ENCODE peak calls at places on chromosomes 16 and 17, in ten cellular contexts. I is foreskin keratinocyte; G is left lung; O is HepG2; D is CD8-positive, alpha-beta T cell; S is pancreas; J is GM12878; H is aorta; A is upper lobe of left lung; M is A549. V is an unnamed sample.

GRCh38 chr17:49634487-49634865 is 43.4 kb downstream of the SPOP start:
- ATAC-seq in O (no peak), D (no peak), I (no peak), S (no peak), A (no peak), G (no peak), H (peak; percentile 62), M (no peak), J (no peak), V (no peak)

GRCh38 chr17:8038954-8039610 is at the start of gene ALOX15B:
- ATAC-seq in G (peak; percentile 82), I (peak; percentile 5), S (peak; percentile 41), J (peak; percentile 27), M (no peak), D (no peak), O (no peak), H (no peak), A (peak; percentile 33), V (no peak)

GRCh38 chr17:80396680-80397387 is 18.1 kb upstream of the ENDOV start:
- ATAC-seq in A (no peak), M (peak; percentile 36), H (no peak), O (peak; percentile 43), I (no peak), D (no peak), G (no peak), S (no peak), J (no peak), V (no peak)

GRCh38 chr16:50036426-50036825 is 11.4 kb downstream of the CNEP1R1 start:
- ATAC-seq in J (no peak), I (no peak), D (no peak), H (no peak), S (no peak), M (no peak), O (no peak), A (no peak), G (no peak), V (no peak)

GRCh38 chr17:64084086-64084939 is 45.6 kb downstream of the ERN1 start:
- ATAC-seq in H (peak; percentile 25), D (no peak), A (peak; percentile 55), O (peak; percentile 17), G (peak; percentile 39), I (no peak), S (peak; percentile 70), M (no peak), J (no peak), V (no peak)

GRCh38 chr17:21034350-21035235 is 8.2 kb downstream of the USP22 start:
- ATAC-seq in A (peak; percentile 52), H (peak; percentile 30), S (peak; percentile 25), J (peak; percentile 66), O (no peak), M (no peak), G (peak; percentile 10), I (no peak), D (peak; percentile 72), V (no peak)

GRCh38 chr16:66135376-66135775 is 231.1 kb upstream of the CDH5 start:
- ATAC-seq in S (no peak), G (no peak), D (no peak), H (peak; percentile 78), I (no peak), O (no peak), J (no peak), M (no peak), A (peak; percentile 49), V (peak; percentile 62)

GRCh38 chr17:47225436-47225858 is 16.3 kb downstream of the MYL4 start:
- ATAC-seq in O (no peak), J (no peak), M (no peak), A (peak; percentile 72), I (no peak), H (peak; percentile 82), G (peak; percentile 61), D (no peak), S (peak; percentile 72), V (peak; percentile 79)

GRCh38 chr17:73799781-73800627 is 155.8 kb upstream of the SDK2 start:
- ATAC-seq in I (no peak), A (no peak), D (no peak), O (no peak), J (no peak), M (no peak), G (no peak), S (no peak), H (no peak), V (no peak)

GRCh38 chr16:86227801-86228200 is 282.5 kb upstream of the FOXF1 start:
- ATAC-seq in D (no peak), M (no peak), A (no peak), H (no peak), S (no peak), I (no peak), J (no peak), O (no peak), G (no peak), V (no peak)

GRCh38 chr16:24635900-24636610 is 93.4 kb upstream of the TNRC6A start:
- ATAC-seq in M (peak; percentile 99), G (peak; percentile 37), A (peak; percentile 83), S (peak; percentile 71), D (no peak), I (peak; percentile 60), O (no peak), J (no peak), H (no peak), V (peak; percentile 78)

GRCh38 chr16:27326738-27327585 is 13.2 kb downstream of the IL4R start:
- ATAC-seq in J (peak; percentile 77), O (peak; percentile 78), H (peak; percentile 80), M (peak; percentile 90), G (peak; percentile 78), D (peak; percentile 69), I (peak; percentile 88), S (peak; percentile 69), A (peak; percentile 90), V (peak; percentile 88)

GRCh38 chr16:27323781-27324561 is 10.2 kb downstream of the IL4R start:
- ATAC-seq in S (no peak), I (no peak), J (no peak), M (no peak), G (no peak), D (no peak), H (no peak), O (no peak), A (no peak), V (no peak)

GRCh38 chr16:27324851-27325301 is 11.1 kb downstream of the IL4R start:
- ATAC-seq in H (no peak), A (no peak), I (no peak), S (no peak), G (peak; percentile 6), J (no peak), O (no peak), M (no peak), D (no peak), V (peak; percentile 26)

GRCh38 chr16:27326251-27326650 is 12.5 kb downstream of the IL4R start:
- ATAC-seq in D (no peak), O (no peak), S (no peak), M (no peak), G (no peak), H (no peak), A (no peak), I (no peak), J (no peak), V (no peak)

GRCh38 chr16:27325736-27326135 is 12.0 kb downstream of the IL4R start:
- ATAC-seq in M (no peak), J (no peak), A (no peak), I (no peak), G (no peak), O (no peak), D (no peak), H (no peak), S (no peak), V (no peak)
- H3K27ac ChIP-seq in M (peak overlapping the region; percentile 92), J (no peak overlapping the region), A (peak overlapping the region; percentile 93), I (peak overlapping the region; percentile 99), G (peak overlapping the region; percentile 100), O (no peak overlapping the region), D (no peak overlapping the region), H (peak overlapping the region; percentile 45), S (peak overlapping the region; percentile 10), V (peak overlapping the region; percentile 94)

GRCh38 chr17:72514888-72515287 is 394.1 kb downstream of the SOX9 start:
- ATAC-seq in I (peak; percentile 49), D (no peak), A (peak; percentile 34), G (peak; percentile 50), M (no peak), J (no peak), O (no peak), H (no peak), S (peak; percentile 2), V (no peak)

GRCh38 chr17:72515291-72516065 is 394.7 kb downstream of the SOX9 start:
- ATAC-seq in H (no peak), D (no peak), A (no peak), M (no peak), J (peak; percentile 64), I (peak; percentile 4), G (peak; percentile 18), O (no peak), S (peak; percentile 54), V (no peak)

GRCh38 chr17:72517413-72518237 is 396.8 kb downstream of the SOX9 start:
- ATAC-seq in D (no peak), A (no peak), M (peak; percentile 26), I (no peak), H (no peak), O (no peak), J (peak; percentile 5), G (no peak), S (peak; percentile 1), V (no peak)

GRCh38 chr17:72518333-72518732 is 397.5 kb downstream of the SOX9 start:
- ATAC-seq in H (no peak), G (no peak), O (peak; percentile 4), S (peak; percentile 1), M (peak; percentile 1), A (no peak), J (no peak), D (no peak), I (no peak), V (no peak)

GRCh38 chr17:72516772-72517399 is 396.1 kb downstream of the SOX9 start:
- ATAC-seq in J (peak; percentile 53), S (no peak), G (no peak), D (no peak), M (peak; percentile 27), I (no peak), H (no peak), O (peak; percentile 7), A (no peak), V (no peak)
- H3K27ac ChIP-seq in J (peak overlapping the region; percentile 84), S (peak overlapping the region; percentile 56), G (no peak overlapping the region), D (no peak overlapping the region), M (peak overlapping the region; percentile 87), I (no peak overlapping the region), H (no peak overlapping the region), O (no peak overlapping the region), A (no peak overlapping the region), V (no peak overlapping the region)

GRCh38 chr16:23131841-23132576 is 17.2 kb downstream of the USP31 start:
- ATAC-seq in O (peak; percentile 49), M (no peak), I (no peak), D (no peak), G (peak; percentile 69), H (peak; percentile 87), S (peak; percentile 56), A (peak; percentile 14), J (no peak), V (peak; percentile 61)
- H3K27ac ChIP-seq in O (peak overlapping the region; percentile 16), M (no peak overlapping the region), I (no peak overlapping the region), D (no peak overlapping the region), G (peak overlapping the region; percentile 35), H (peak overlapping the region; percentile 36), S (no peak overlapping the region), A (peak overlapping the region; percentile 45), J (no peak overlapping the region), V (peak overlapping the region; percentile 85)

DNA sequence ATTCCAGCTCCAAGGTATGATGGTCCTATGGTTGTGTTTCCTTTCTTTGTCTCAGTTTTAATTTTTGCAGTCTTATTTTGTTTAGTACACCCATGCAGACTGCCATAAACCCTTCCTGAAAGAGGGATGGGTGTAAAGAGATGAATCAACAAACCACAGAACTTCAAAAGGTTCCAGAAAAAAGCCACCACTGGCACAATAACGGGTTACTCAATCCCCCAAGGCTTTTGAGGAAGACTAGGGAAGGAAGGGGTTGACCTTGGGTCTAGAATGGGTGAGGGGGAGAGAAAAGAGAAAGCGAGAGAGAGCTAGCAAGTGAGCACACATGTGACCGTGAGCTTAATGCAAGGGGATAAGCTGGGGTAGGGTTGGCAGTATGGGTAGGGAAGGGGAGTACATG is 168.1 kb downstream of the XYLT1 start:
- ATAC-seq in S (no peak), O (no peak), I (no peak), G (no peak), J (no peak), D (no peak), A (peak; percentile 41), M (no peak), H (no peak), V (no peak)
- H3K27ac ChIP-seq in S (no peak overlapping the region), O (no peak overlapping the region), I (no peak overlapping the region), G (no peak overlapping the region), J (peak overlapping the region; percentile 14), D (no peak overlapping the region), A (no peak overlapping the region), M (no peak overlapping the region), H (no peak overlapping the region), V (peak overlapping the region; percentile 96)